ENCODE peak calls at places on chromosomes 4 and X, in four cellular contexts. T is mesothelial cell of epicardium, I is thoracic aorta, M is caudate nucleus. L is an unnamed sample.

GRCh38 chrX:45860450-45860849 is 659.8 kb upstream of the DIPK2B start:
- DNase-seq in M (no peak), I (no peak), T (no peak), L (no peak)

GRCh38 chr4:6071959-6072720 is 53.9 kb upstream of the C4orf50 start:
- DNase-seq in I (no peak), T (no peak), M (no peak), L (no peak)

GRCh38 chr4:1615786-1616573 is 68.1 kb downstream of the FAM53A start:
- DNase-seq in T (no peak), M (no peak), I (no peak), L (no peak)

GRCh38 chr4:161247831-161248230 is 916.0 kb downstream of the FSTL5 start:
- DNase-seq in M (no peak), I (no peak), T (no peak), L (no peak)

GRCh38 chrX:105314468-105314867 is 94.0 kb upstream of the TEX13A start:
- DNase-seq in T (no peak), M (no peak), I (no peak), L (no peak)

GRCh38 chr4:94413085-94413685 is 38.6 kb upstream of the PDLIM5 start:
- DNase-seq in I (no peak), M (no peak), T (no peak), L (peak)

GRCh38 chrX:101206471-101206870 is 13.1 kb upstream of the DRP2 start:
- DNase-seq in M (no peak), I (no peak), T (no peak), L (peak)

GRCh38 chr4:31370866-31371465 is 650.8 kb downstream of the PCDH7 start:
- DNase-seq in I (no peak), M (no peak), T (no peak), L (peak)

L was measured in AG10803.